ENCODE peak calls at places on chromosomes 7 and 10, in seven cellular contexts. S is choroid plexus epithelial cell, A is SK-N-SH, X is neural progenitor cell, T is astrocyte of the spinal cord, V is mesendoderm, K is BE2C. R is an unnamed sample.

GRCh38 chr10:69644658-69645295 is 14.7 kb downstream of the FAM241B start:
- DNase-seq in K (peak), T (peak), S (peak), A (peak), X (peak), V (peak), R (peak)

GRCh38 chr7:157678503-157678902 is 341.7 kb downstream of the DNAJB6 start:
- DNase-seq in X (peak), V (no peak), S (peak), T (no peak), A (no peak), K (no peak), R (no peak)

GRCh38 chr7:1948377-1948796 is 278.3 kb downstream of the ELFN1 start:
- DNase-seq in X (no peak), S (no peak), T (no peak), K (peak), V (no peak), A (no peak), R (no peak)

GRCh38 chr10:119701861-119702260 is 24.0 kb upstream of the INPP5F start:
- DNase-seq in K (no peak), A (no peak), S (peak), V (no peak), T (peak), X (no peak), R (no peak)

GRCh38 chr7:150981644-150982043 is 3.5 kb upstream of the KCNH2 start:
- DNase-seq in T (no peak), X (no peak), V (no peak), A (no peak), K (no peak), S (no peak), R (no peak)

GRCh38 chr7:139854803-139855497 is 25.9 kb downstream of the TBXAS1 start:
- DNase-seq in A (no peak), S (no peak), V (no peak), X (no peak), T (no peak), K (no peak), R (no peak)

GRCh38 chr7:44326261-44327125 is 1.1 kb upstream of the CAMK2B start:
- DNase-seq in S (no peak), A (no peak), X (no peak), K (no peak), T (no peak), V (no peak), R (no peak)

GRCh38 chr10:123538401-123539320 is 127.5 kb upstream of the GPR26 start:
- DNase-seq in K (no peak), T (no peak), X (no peak), V (peak), S (no peak), A (no peak), R (no peak)

GRCh38 chr10:43287056-43288007 is 20.5 kb upstream of the RASGEF1A start:
- DNase-seq in V (peak), T (no peak), S (peak), A (no peak), X (no peak), K (no peak), R (peak)

GRCh38 chr7:22001345-22002004 is 55.8 kb upstream of the CDCA7L start:
- DNase-seq in V (peak), K (peak), S (peak), T (peak), X (peak), A (peak), R (no peak)

GRCh38 chr10:123377883-123378282 is 223.7 kb downstream of the BUB3 start:
- DNase-seq in V (no peak), A (no peak), T (no peak), X (no peak), S (no peak), K (no peak), R (peak)

GRCh38 chr7:33809218-33809617 is 96.1 kb upstream of the BMPER start:
- DNase-seq in A (no peak), T (no peak), X (no peak), K (no peak), S (peak), V (no peak), R (peak)

GRCh38 chr7:2156756-2157472 is 75.8 kb downstream of the MAD1L1 start:
- DNase-seq in A (no peak), K (no peak), T (no peak), V (no peak), S (no peak), X (no peak), R (no peak)

GRCh38 chr7:43716598-43716997 is 12.7 kb downstream of the COA1 start:
- DNase-seq in K (no peak), A (no peak), V (no peak), S (no peak), T (no peak), X (no peak), R (no peak)

GRCh38 chr7:158746957-158747356 is 42.4 kb upstream of the NCAPG2 start:
- DNase-seq in V (no peak), X (no peak), T (no peak), K (no peak), S (no peak), A (no peak), R (no peak)

GRCh38 chr10:71927159-71927558 is 37.0 kb upstream of the CHST3 start:
- DNase-seq in T (no peak), K (no peak), X (no peak), V (no peak), S (no peak), A (no peak), R (no peak)

GRCh38 chr7:74526780-74527179 is 73.1 kb downstream of the GTF2IRD1 start:
- DNase-seq in T (no peak), V (no peak), A (no peak), X (no peak), K (no peak), S (no peak), R (no peak)

GRCh38 chr10:22984066-22984465 is 56.2 kb downstream of the ARMC3 start:
- DNase-seq in V (no peak), X (no peak), T (no peak), K (no peak), S (peak), A (no peak), R (no peak)

GRCh38 chr10:23070819-23071218 is 24.6 kb upstream of the MSRB2 start:
- DNase-seq in T (no peak), A (no peak), V (no peak), K (no peak), S (no peak), X (no peak), R (no peak)

GRCh38 chr10:6232846-6233724 is 30.4 kb downstream of the PFKFB3 start:
- DNase-seq in X (no peak), S (no peak), V (no peak), A (peak), K (no peak), T (no peak), R (no peak)

GRCh38 chr10:128701381-128701780 is 575.2 kb upstream of the MKI67 start:
- DNase-seq in A (no peak), X (no peak), S (no peak), T (no peak), K (no peak), V (no peak), R (no peak)

GRCh38 chr7:43647772-43648643 is 65.1 kb downstream of the STK17A start:
- DNase-seq in A (peak), V (peak), T (peak), K (peak), S (peak), X (no peak), R (peak)

GRCh38 chr10:4767033-4767814 is 58.8 kb upstream of the AKR1E2 start:
- DNase-seq in V (peak), S (peak), T (peak), A (peak), K (no peak), X (peak), R (no peak)

GRCh38 chr10:97087296-97087695 is 98.5 kb downstream of the SLIT1 start:
- DNase-seq in V (no peak), A (no peak), T (no peak), K (no peak), S (no peak), X (no peak), R (no peak)

GRCh38 chr10:62972103-62972502 is 155.9 kb upstream of the EGR2 start:
- DNase-seq in S (peak), V (no peak), T (no peak), A (no peak), X (no peak), K (no peak), R (no peak)

GRCh38 chr10:60089095-60089494 is 182.7 kb upstream of the CCDC6 start:
- DNase-seq in A (no peak), X (no peak), K (no peak), T (peak), S (no peak), V (no peak), R (peak)

GRCh38 chr7:5679741-5680473 is 101.6 kb downstream of the RNF216 start:
- DNase-seq in S (no peak), X (no peak), V (no peak), K (no peak), A (no peak), T (no peak), R (no peak)

GRCh38 chr7:94823952-94824351 is 83.4 kb upstream of the PPP1R9A start:
- DNase-seq in S (peak), T (peak), A (no peak), K (no peak), V (peak), X (no peak), R (peak)

GRCh38 chr7:119964640-119965542 is 308.1 kb upstream of the KCND2 start:
- DNase-seq in S (peak), V (no peak), A (no peak), K (no peak), T (peak), X (no peak), R (no peak)

GRCh38 chr10:113347508-113347907 is 205.3 kb upstream of the HABP2 start:
- DNase-seq in S (no peak), V (no peak), A (no peak), K (no peak), X (no peak), T (no peak), R (peak)

GRCh38 chr7:30329706-30330105 is 45.3 kb downstream of the ZNRF2 start:
- DNase-seq in V (no peak), S (no peak), X (no peak), T (no peak), K (no peak), A (no peak), R (no peak)
- H3K4me3 ChIP-seq in V (no peak), S (no peak), X (no peak), T (no peak), K (no peak), A (no peak), R (no peak)

GRCh38 chr7:121395961-121396757 is at the start of gene FAM3C:
- DNase-seq in A (peak), X (peak), K (peak), T (peak), S (peak), V (peak), R (peak)
- H3K4me3 ChIP-seq in A (peak), X (peak), K (peak), T (peak), S (peak), V (peak), R (peak)

GRCh38 chr7:137936509-137937201 is 65.2 kb downstream of the CREB3L2 start:
- DNase-seq in V (no peak), T (no peak), A (no peak), S (no peak), K (no peak), X (peak), R (no peak)

GRCh38 chr7:137937202-137937560 is 64.7 kb downstream of the CREB3L2 start:
- DNase-seq in T (peak), K (no peak), A (no peak), X (no peak), V (no peak), S (peak), R (peak)

GRCh38 chr7:137934176-137934826 is 67.6 kb downstream of the CREB3L2 start:
- DNase-seq in K (no peak), A (no peak), X (no peak), T (no peak), S (no peak), V (no peak), R (no peak)

GRCh38 chr7:137934941-137935848 is 66.7 kb downstream of the CREB3L2 start:
- DNase-seq in S (no peak), V (peak), A (no peak), X (no peak), K (no peak), T (no peak), R (no peak)

DNA sequence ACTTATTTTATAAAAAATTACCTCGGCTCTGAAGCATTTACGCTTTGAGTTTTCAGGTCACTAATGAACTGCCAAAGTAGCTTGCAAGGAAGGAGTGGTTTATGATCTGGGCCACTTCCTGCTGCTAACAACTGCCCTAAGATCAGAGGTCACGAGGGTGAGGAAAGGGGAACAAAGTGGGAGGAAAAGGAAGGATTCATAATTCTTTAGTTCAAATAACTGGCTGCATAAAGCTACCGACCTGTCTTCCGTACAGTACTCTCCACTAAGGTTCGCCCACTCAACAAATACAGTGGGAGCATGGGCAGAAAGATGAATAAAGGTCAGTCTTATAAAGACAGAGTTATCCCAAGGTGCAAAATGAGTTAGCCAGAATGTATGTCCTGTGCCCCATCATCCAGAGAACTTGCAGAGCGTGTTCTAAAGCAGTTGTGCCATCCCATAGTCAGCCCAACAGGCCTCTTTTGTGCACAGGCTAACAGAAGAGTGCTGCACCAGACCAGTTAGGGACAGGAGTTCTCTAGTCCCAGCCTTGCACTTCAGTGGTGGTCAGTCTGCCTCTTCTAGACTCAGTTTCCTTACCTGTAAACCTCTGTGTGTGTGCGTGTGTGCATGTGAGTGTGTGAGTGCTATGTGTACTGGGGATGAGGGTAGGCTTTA is 65.9 kb downstream of the CREB3L2 start:
- DNase-seq in K (no peak), S (no peak), V (peak), T (no peak), A (no peak), X (no peak), R (no peak)
- H3K4me3 ChIP-seq in K (no peak), S (no peak), V (no peak), T (no peak), A (no peak), X (no peak), R (no peak)

GRCh38 chr10:75211007-75211735 is 575 bp downstream of the VDAC2 start:
- DNase-seq in S (peak), K (peak), V (peak), A (peak), X (no peak), T (peak), R (peak)

GRCh38 chr10:75210193-75211006 is at the start of gene VDAC2:
- DNase-seq in V (peak), K (peak), X (peak), A (peak), T (peak), S (peak), R (peak)

GRCh38 chr10:75207868-75208167 is 2.8 kb upstream of the VDAC2 start:
- DNase-seq in T (no peak), A (no peak), S (no peak), K (no peak), V (no peak), X (no peak), R (no peak)

GRCh38 chr10:75208177-75208576 is 2.4 kb upstream of the VDAC2 start:
- DNase-seq in S (peak), V (peak), X (no peak), T (peak), A (no peak), K (no peak), R (peak)

GRCh38 chr10:75209325-75210192 is 1.0 kb upstream of the VDAC2 start:
- DNase-seq in K (peak), T (peak), S (peak), X (no peak), V (peak), A (peak), R (peak)
- H3K4me3 ChIP-seq in K (peak), T (peak), S (peak), X (peak), V (peak), A (peak), R (peak)